ENCODE peak calls at places on chromosome 2, in five cellular contexts. M is esophagus muscularis mucosa, L is transverse colon, C is SK-N-SH, F is K562. K is an unnamed sample. For H3K36me3, the result is how much of the 10 kb centered on the place peaks cover.

GRCh38 chr2:2452961-2453360 is 121.9 kb upstream of the MYT1L start:
- DNase-seq in M (no peak), L (no peak), C (no peak), F (no peak), K (no peak)

GRCh38 chr2:217650229-217650628 is 352.6 kb downstream of the TNS1 start:
- DNase-seq in M (no peak), L (no peak), C (no peak), F (no peak), K (no peak)

GRCh38 chr2:68755071-68755470 is 20.5 kb downstream of the ARHGAP25 start:
- DNase-seq in M (no peak), L (no peak), C (no peak), F (no peak), K (no peak)

GRCh38 chr2:121049921-121050585 is 234.9 kb downstream of the TFCP2L1 start:
- DNase-seq in M (no peak), L (no peak), C (no peak), F (no peak), K (no peak)

GRCh38 chr2:170972508-170973224 is 43.6 kb downstream of the GORASP2 start:
- DNase-seq in M (peak), L (no peak), C (peak), F (no peak), K (no peak)

GRCh38 chr2:188181884-188182283 is 109.8 kb upstream of the GULP1 start:
- DNase-seq in M (no peak), L (no peak), C (no peak), F (no peak), K (no peak)

GRCh38 chr2:163467206-163467605 is 268.6 kb downstream of the FIGN start:
- DNase-seq in M (no peak), L (no peak), C (peak), F (no peak), K (no peak)

GRCh38 chr2:7133521-7133920 is 216.3 kb downstream of the RNF144A start:
- DNase-seq in M (no peak), L (no peak), C (peak), F (peak), K (no peak)

GRCh38 chr2:160224060-160224459 is 24.0 kb upstream of the ITGB6 start:
- DNase-seq in M (no peak), L (no peak), C (no peak), F (peak), K (no peak)

GRCh38 chr2:23380562-23381065 is 4.4 kb upstream of the KLHL29 start:
- DNase-seq in M (no peak), L (no peak), C (no peak), F (no peak), K (no peak)

GRCh38 chr2:222952204-222952603 is 91.4 kb downstream of the ACSL3 start:
- DNase-seq in M (no peak), L (no peak), C (no peak), F (no peak), K (peak)

GRCh38 chr2:236663671-236664101 is 94.1 kb downstream of the ACKR3 start:
- DNase-seq in M (peak), L (no peak), C (no peak), F (no peak), K (no peak)

GRCh38 chr2:230980468-230980867 is 15.5 kb upstream of the SPATA3 start:
- DNase-seq in M (no peak), L (no peak), C (no peak), F (no peak), K (no peak)

GRCh38 chr2:150466770-150467640 is 20.5 kb downstream of the RND3 start:
- DNase-seq in M (no peak), L (no peak), C (no peak), F (no peak), K (no peak)

GRCh38 chr2:203070615-203071547 is 56.2 kb downstream of the NBEAL1 start:
- DNase-seq in M (no peak), L (no peak), C (no peak), F (peak), K (no peak)

GRCh38 chr2:224659726-224660125 is 56.4 kb downstream of the CCDC195 start:
- DNase-seq in M (no peak), L (no peak), C (no peak), F (no peak), K (no peak)

GRCh38 chr2:176535480-176536113 is 266.4 kb downstream of the MTX2 start:
- DNase-seq in M (no peak), L (no peak), C (no peak), F (no peak), K (no peak)

GRCh38 chr2:108594982-108595464 is 60.8 kb downstream of the LIMS1 start:
- DNase-seq in M (no peak), L (no peak), C (no peak), F (peak), K (no peak)

GRCh38 chr2:64356906-64357305 is 97.1 kb upstream of the LGALSL start:
- DNase-seq in M (no peak), L (no peak), C (no peak), F (no peak), K (no peak)

GRCh38 chr2:36427790-36428243 is 72.2 kb downstream of the CRIM1 start:
- DNase-seq in M (no peak), L (no peak), C (no peak), F (no peak), K (no peak)

GRCh38 chr2:8214221-8214620 is 467.6 kb upstream of the ID2 start:
- DNase-seq in M (no peak), L (no peak), C (no peak), F (no peak), K (no peak)

GRCh38 chr2:159904127-159904564 is 106.1 kb upstream of the CD302 start:
- DNase-seq in M (no peak), L (peak), C (no peak), F (no peak), K (no peak)

DNA sequence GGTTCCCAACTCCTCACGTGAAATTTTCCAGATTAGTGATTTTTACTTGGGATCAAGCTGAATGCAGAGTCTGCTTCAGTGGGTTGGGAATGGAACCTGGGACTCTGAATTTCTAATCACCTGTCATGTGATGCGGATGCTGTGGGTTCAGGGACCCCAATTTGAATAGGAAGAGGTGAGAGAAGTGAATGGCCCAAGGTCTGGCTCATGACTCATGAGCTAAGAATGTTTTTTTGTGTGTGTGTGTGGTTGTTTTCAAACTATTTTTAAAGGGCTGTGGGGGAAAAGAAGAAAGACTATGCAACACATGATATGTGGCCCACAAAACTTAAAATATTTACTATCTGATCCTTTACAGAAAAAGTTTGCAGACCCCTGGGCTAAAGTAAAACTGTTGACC is 108.5 kb upstream of the CYRIA start:
- DNase-seq in M (no peak), L (no peak), C (no peak), F (no peak), K (no peak)
- TF ChIP-seq EP300 in M (no peak), L (no peak), C (no peak), F (no peak), K (no peak)

GRCh38 chr2:9772035-9772998 is 71.0 kb upstream of the TAF1B start:
- DNase-seq in M (no peak), L (no peak), C (no peak), F (no peak), K (no peak)
- H3K36me3 ChIP-seq in M (under half), L (under half), C (under half), F (under half), K (under half)

DNA sequence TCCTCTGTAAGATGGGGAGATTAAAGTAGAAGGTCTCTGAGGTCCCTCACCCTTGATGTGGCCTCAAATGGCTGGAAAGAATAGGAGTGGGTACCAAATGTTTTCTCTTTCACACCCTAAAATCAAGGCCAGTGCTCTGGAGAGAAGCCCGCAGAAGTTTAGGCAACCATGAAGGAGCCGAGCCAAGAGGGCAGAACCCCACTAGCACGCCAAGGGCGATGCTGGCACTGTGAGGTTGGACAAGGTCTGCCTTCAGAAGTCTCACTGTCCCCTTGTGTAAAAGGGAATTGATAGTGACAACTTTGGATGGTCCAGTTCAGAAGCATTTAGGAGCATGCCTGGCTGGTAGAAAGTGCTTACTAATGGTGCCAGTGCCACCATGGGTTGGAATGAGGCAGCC is 16.3 kb upstream of the OTOF start:
- DNase-seq in M (no peak), L (no peak), C (no peak), F (no peak), K (no peak)
- TF ChIP-seq POLR2AphosphoS5 in M (no peak), L (no peak), C (no peak), F (no peak), K (no peak)

GRCh38 chr2:215718890-215719289 is 283.0 kb upstream of the FN1 start:
- DNase-seq in M (no peak), L (no peak), C (no peak), F (no peak), K (no peak)

GRCh38 chr2:215718426-215718825 is 282.6 kb upstream of the FN1 start:
- DNase-seq in M (no peak), L (no peak), C (no peak), F (no peak), K (no peak)

GRCh38 chr2:215713393-215713792 is 277.5 kb upstream of the FN1 start:
- DNase-seq in M (no peak), L (no peak), C (no peak), F (no peak), K (no peak)

GRCh38 chr2:215717627-215718412 is 282.0 kb upstream of the FN1 start:
- DNase-seq in M (no peak), L (no peak), C (no peak), F (no peak), K (no peak)

DNA sequence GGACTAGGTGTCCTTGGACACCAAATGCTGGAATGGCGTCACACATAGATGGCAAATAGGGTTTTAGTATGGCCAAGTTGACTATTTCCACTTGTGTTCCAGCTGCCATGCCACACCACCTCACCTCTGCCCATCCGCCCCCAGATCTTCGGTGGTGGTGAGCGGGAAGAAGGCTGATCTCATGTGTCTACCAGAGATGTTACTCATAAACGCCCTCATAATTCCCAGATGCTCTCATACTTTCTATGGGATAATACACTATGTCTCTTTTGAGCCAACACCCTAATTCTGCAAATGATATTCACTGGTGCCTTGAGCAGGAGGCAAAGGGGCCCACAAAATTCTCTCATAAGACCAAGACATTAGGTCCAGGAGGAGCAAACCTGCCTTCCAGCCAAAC is 281.1 kb upstream of the FN1 start:
- DNase-seq in M (no peak), L (no peak), C (no peak), F (no peak), K (no peak)
- TF ChIP-seq EP300 in M (no peak), L (no peak), C (no peak), F (no peak), K (no peak)

GRCh38 chr2:39264733-39265132 is 21.0 kb upstream of the CDKL4 start:
- DNase-seq in M (no peak), L (no peak), C (no peak), F (no peak), K (no peak)
- H3K36me3 ChIP-seq in M (under half), L (under half), C (under half), F (under half), K (half or more)

GRCh38 chr2:200659410-200659809 is 73.6 kb downstream of the AOX1 start:
- DNase-seq in M (peak), L (no peak), C (no peak), F (no peak), K (no peak)

GRCh38 chr2:200664770-200665494 is 79.1 kb downstream of the AOX1 start:
- DNase-seq in M (peak), L (no peak), C (no peak), F (peak), K (no peak)

GRCh38 chr2:200658278-200658864 is 72.6 kb downstream of the AOX1 start:
- DNase-seq in M (peak), L (no peak), C (no peak), F (no peak), K (no peak)

GRCh38 chr2:200662727-200663126 is 76.9 kb downstream of the AOX1 start:
- DNase-seq in M (peak), L (no peak), C (no peak), F (no peak), K (no peak)

GRCh38 chr2:200661477-200661876 is 75.7 kb downstream of the AOX1 start:
- DNase-seq in M (no peak), L (no peak), C (no peak), F (no peak), K (no peak)
- TF ChIP-seq POLR2AphosphoS5 in M (no peak), L (no peak), C (no peak), F (no peak), K (no peak)

GRCh38 chr2:46079996-46080560 is 217.1 kb upstream of the EPAS1 start:
- DNase-seq in M (no peak), L (no peak), C (no peak), F (no peak), K (no peak)
- TF ChIP-seq EP300 in M (no peak), L (no peak), C (no peak), F (no peak), K (no peak)

K was measured in stomach.